ENCODE peak calls at places on chromosome 22, in eight cellular contexts. One of them, this sample, is unnamed.

GRCh38 chr22:28139993-28140392 is 220.9 kb upstream of the PITPNB start:
- DNase-seq in adipocyte: peak; percentile 81
- DNase-seq in amniotic stem cell: peak; percentile 71
- DNase-seq in small intestine: no peak
- DNase-seq in stimulated activated CD8-positive, alpha-beta memory T cell treated with anti-CD3 and anti-CD28 coated beads, Interleukin-4, amount 100 ng/mL, for 24 hours: no peak
- DNase-seq in mesendoderm: no peak
- DNase-seq in KBM-7: no peak
- DNase-seq in activated CD4-positive, alpha-beta T cell treated with anti-CD3 and anti-CD28 coated beads, Interleukin-2, amount 50 U/mL, for 48 hours: no peak
- DNase-seq in this sample: no peak

GRCh38 chr22:23269441-23270211 is 89.3 kb downstream of the BCR start:
- DNase-seq in adipocyte: no peak
- DNase-seq in amniotic stem cell: no peak
- DNase-seq in small intestine: no peak
- DNase-seq in stimulated activated CD8-positive, alpha-beta memory T cell treated with anti-CD3 and anti-CD28 coated beads, Interleukin-4, amount 100 ng/mL, for 24 hours: no peak
- DNase-seq in mesendoderm: peak; percentile 54
- DNase-seq in KBM-7: no peak
- DNase-seq in activated CD4-positive, alpha-beta T cell treated with anti-CD3 and anti-CD28 coated beads, Interleukin-2, amount 50 U/mL, for 48 hours: no peak
- DNase-seq in this sample: no peak

GRCh38 chr22:30565341-30565740 is 9.1 kb downstream of the GAL3ST1 start:
- DNase-seq in adipocyte: no peak
- DNase-seq in amniotic stem cell: no peak
- DNase-seq in small intestine: no peak
- DNase-seq in stimulated activated CD8-positive, alpha-beta memory T cell treated with anti-CD3 and anti-CD28 coated beads, Interleukin-4, amount 100 ng/mL, for 24 hours: no peak
- DNase-seq in mesendoderm: no peak
- DNase-seq in KBM-7: no peak
- DNase-seq in activated CD4-positive, alpha-beta T cell treated with anti-CD3 and anti-CD28 coated beads, Interleukin-2, amount 50 U/mL, for 48 hours: no peak
- DNase-seq in this sample: no peak

GRCh38 chr22:27988704-27989103 is 69.6 kb upstream of the PITPNB start:
- DNase-seq in adipocyte: no peak
- DNase-seq in amniotic stem cell: no peak
- DNase-seq in small intestine: no peak
- DNase-seq in stimulated activated CD8-positive, alpha-beta memory T cell treated with anti-CD3 and anti-CD28 coated beads, Interleukin-4, amount 100 ng/mL, for 24 hours: no peak
- DNase-seq in mesendoderm: no peak
- DNase-seq in KBM-7: no peak
- DNase-seq in activated CD4-positive, alpha-beta T cell treated with anti-CD3 and anti-CD28 coated beads, Interleukin-2, amount 50 U/mL, for 48 hours: no peak
- DNase-seq in this sample: no peak

GRCh38 chr22:29095459-29095858 is 22.6 kb downstream of the KREMEN1 start:
- DNase-seq in adipocyte: no peak
- DNase-seq in amniotic stem cell: no peak
- DNase-seq in small intestine: no peak
- DNase-seq in stimulated activated CD8-positive, alpha-beta memory T cell treated with anti-CD3 and anti-CD28 coated beads, Interleukin-4, amount 100 ng/mL, for 24 hours: no peak
- DNase-seq in mesendoderm: no peak
- DNase-seq in KBM-7: no peak
- DNase-seq in activated CD4-positive, alpha-beta T cell treated with anti-CD3 and anti-CD28 coated beads, Interleukin-2, amount 50 U/mL, for 48 hours: no peak
- DNase-seq in this sample: no peak

GRCh38 chr22:28899199-28899853 is 16.0 kb downstream of the ZNRF3 start:
- DNase-seq in adipocyte: peak; percentile 17
- DNase-seq in amniotic stem cell: no peak
- DNase-seq in small intestine: no peak
- DNase-seq in stimulated activated CD8-positive, alpha-beta memory T cell treated with anti-CD3 and anti-CD28 coated beads, Interleukin-4, amount 100 ng/mL, for 24 hours: no peak
- DNase-seq in mesendoderm: no peak
- DNase-seq in KBM-7: no peak
- DNase-seq in activated CD4-positive, alpha-beta T cell treated with anti-CD3 and anti-CD28 coated beads, Interleukin-2, amount 50 U/mL, for 48 hours: peak; percentile 28
- DNase-seq in this sample: no peak

GRCh38 chr22:30885001-30885366 is 83.6 kb downstream of the MORC2 start:
- DNase-seq in adipocyte: no peak
- DNase-seq in amniotic stem cell: no peak
- DNase-seq in small intestine: no peak
- DNase-seq in stimulated activated CD8-positive, alpha-beta memory T cell treated with anti-CD3 and anti-CD28 coated beads, Interleukin-4, amount 100 ng/mL, for 24 hours: no peak
- DNase-seq in mesendoderm: no peak
- DNase-seq in KBM-7: no peak
- DNase-seq in activated CD4-positive, alpha-beta T cell treated with anti-CD3 and anti-CD28 coated beads, Interleukin-2, amount 50 U/mL, for 48 hours: no peak
- DNase-seq in this sample: no peak

GRCh38 chr22:39422721-39423120 is 23.1 kb downstream of the TAB1 start:
- DNase-seq in adipocyte: no peak
- DNase-seq in amniotic stem cell: no peak
- DNase-seq in small intestine: no peak
- DNase-seq in stimulated activated CD8-positive, alpha-beta memory T cell treated with anti-CD3 and anti-CD28 coated beads, Interleukin-4, amount 100 ng/mL, for 24 hours: no peak
- DNase-seq in mesendoderm: no peak
- DNase-seq in KBM-7: no peak
- DNase-seq in activated CD4-positive, alpha-beta T cell treated with anti-CD3 and anti-CD28 coated beads, Interleukin-2, amount 50 U/mL, for 48 hours: no peak
- DNase-seq in this sample: no peak

GRCh38 chr22:20853236-20853660 is 5.4 kb downstream of the PI4KA start:
- DNase-seq in adipocyte: no peak
- DNase-seq in amniotic stem cell: no peak
- DNase-seq in small intestine: no peak
- DNase-seq in stimulated activated CD8-positive, alpha-beta memory T cell treated with anti-CD3 and anti-CD28 coated beads, Interleukin-4, amount 100 ng/mL, for 24 hours: no peak
- DNase-seq in mesendoderm: no peak
- DNase-seq in KBM-7: no peak
- DNase-seq in activated CD4-positive, alpha-beta T cell treated with anti-CD3 and anti-CD28 coated beads, Interleukin-2, amount 50 U/mL, for 48 hours: no peak
- DNase-seq in this sample: no peak

GRCh38 chr22:22818861-22819855 is 68.5 kb upstream of the IGLL5 start:
- DNase-seq in adipocyte: no peak
- DNase-seq in amniotic stem cell: no peak
- DNase-seq in small intestine: peak; percentile 10
- DNase-seq in stimulated activated CD8-positive, alpha-beta memory T cell treated with anti-CD3 and anti-CD28 coated beads, Interleukin-4, amount 100 ng/mL, for 24 hours: no peak
- DNase-seq in mesendoderm: no peak
- DNase-seq in KBM-7: no peak
- DNase-seq in activated CD4-positive, alpha-beta T cell treated with anti-CD3 and anti-CD28 coated beads, Interleukin-2, amount 50 U/mL, for 48 hours: peak; percentile 31
- DNase-seq in this sample: no peak

GRCh38 chr22:48952256-48953102 is 875.2 kb downstream of the BRD1 start:
- DNase-seq in adipocyte: no peak
- DNase-seq in amniotic stem cell: no peak
- DNase-seq in small intestine: no peak
- DNase-seq in stimulated activated CD8-positive, alpha-beta memory T cell treated with anti-CD3 and anti-CD28 coated beads, Interleukin-4, amount 100 ng/mL, for 24 hours: no peak
- DNase-seq in mesendoderm: no peak
- DNase-seq in KBM-7: no peak
- DNase-seq in activated CD4-positive, alpha-beta T cell treated with anti-CD3 and anti-CD28 coated beads, Interleukin-2, amount 50 U/mL, for 48 hours: no peak
- DNase-seq in this sample: peak; percentile 25

This sample was measured in stimulated activated effector memory CD8-positive, alpha-beta T cell treated with anti-CD3 and anti-CD28 coated beads, Interleukin-12 subunit alpha, Interleukin-12 subunit beta, amount 100 ng/mL, for 72 hours.